ENCODE peak calls at places on chromosomes 11 and 22, in five cellular contexts. One of them, this sample, is unnamed.
A peak's percentile ranks its signal among the peaks of the same experiment; 100 is the strongest.

GRCh38 chr11:116696381-116696941 is 76.3 kb downstream of the BUD13 start:
- DNase-seq in heart left ventricle: no peak
- DNase-seq in HCT116: no peak
- DNase-seq in K562: no peak
- DNase-seq in ovary: no peak
- DNase-seq in this sample: peak; percentile 7

GRCh38 chr22:20638143-20638870 is 130.9 kb downstream of the MED15 start:
- DNase-seq in heart left ventricle: no peak
- DNase-seq in HCT116: no peak
- DNase-seq in K562: no peak
- DNase-seq in ovary: no peak
- DNase-seq in this sample: no peak

GRCh38 chr22:23495614-23496444 is 84.3 kb downstream of the IGLL1 start:
- DNase-seq in heart left ventricle: no peak
- DNase-seq in HCT116: no peak
- DNase-seq in K562: no peak
- DNase-seq in ovary: no peak
- DNase-seq in this sample: no peak

GRCh38 chr11:75539459-75540022 is 13.8 kb upstream of the GDPD5 start:
- DNase-seq in heart left ventricle: no peak
- DNase-seq in HCT116: no peak
- DNase-seq in K562: no peak
- DNase-seq in ovary: no peak
- DNase-seq in this sample: no peak

GRCh38 chr11:130325691-130326090 is 11.0 kb upstream of the ZBTB44 start:
- DNase-seq in heart left ventricle: no peak
- DNase-seq in HCT116: no peak
- DNase-seq in K562: no peak
- DNase-seq in ovary: no peak
- DNase-seq in this sample: no peak

GRCh38 chr22:35894464-35894878 is 134.2 kb downstream of the RBFOX2 start:
- DNase-seq in heart left ventricle: peak; percentile 51
- DNase-seq in HCT116: no peak
- DNase-seq in K562: no peak
- DNase-seq in ovary: peak; percentile 39
- DNase-seq in this sample: peak; percentile 41

GRCh38 chr11:42598341-42598740 is 713.5 kb upstream of the API5 start:
- DNase-seq in heart left ventricle: no peak
- DNase-seq in HCT116: no peak
- DNase-seq in K562: no peak
- DNase-seq in ovary: no peak
- DNase-seq in this sample: no peak

GRCh38 chr11:61037694-61038093 is 64.6 kb upstream of the CD5 start:
- DNase-seq in heart left ventricle: no peak
- DNase-seq in HCT116: no peak
- DNase-seq in K562: no peak
- DNase-seq in ovary: no peak
- DNase-seq in this sample: no peak

GRCh38 chr22:42811510-42811909 is 45.6 kb downstream of the ARFGAP3 start:
- DNase-seq in heart left ventricle: no peak
- DNase-seq in HCT116: no peak
- DNase-seq in K562: no peak
- DNase-seq in ovary: no peak
- DNase-seq in this sample: no peak

GRCh38 chr11:33195391-33196190 is 34.3 kb upstream of the CSTF3 start:
- DNase-seq in heart left ventricle: no peak
- DNase-seq in HCT116: no peak
- DNase-seq in K562: no peak
- DNase-seq in ovary: no peak
- DNase-seq in this sample: no peak

GRCh38 chr11:115963170-115963569 is 459.0 kb upstream of the CADM1 start:
- DNase-seq in heart left ventricle: no peak
- DNase-seq in HCT116: no peak
- DNase-seq in K562: no peak
- DNase-seq in ovary: no peak
- DNase-seq in this sample: no peak

GRCh38 chr11:128716661-128717210 is 22.9 kb downstream of the FLI1 start:
- DNase-seq in heart left ventricle: no peak
- DNase-seq in HCT116: no peak
- DNase-seq in K562: no peak
- DNase-seq in ovary: no peak
- DNase-seq in this sample: no peak

GRCh38 chr22:45328822-45329535 is 19.2 kb downstream of the FAM118A start:
- DNase-seq in heart left ventricle: no peak
- DNase-seq in HCT116: no peak
- DNase-seq in K562: no peak
- DNase-seq in ovary: no peak
- DNase-seq in this sample: no peak

GRCh38 chr11:119185916-119186634 is 800 bp downstream of the NHERF4 start:
- DNase-seq in heart left ventricle: no peak
- DNase-seq in HCT116: no peak
- DNase-seq in K562: peak; percentile 30
- DNase-seq in ovary: no peak
- DNase-seq in this sample: no peak

DNA sequence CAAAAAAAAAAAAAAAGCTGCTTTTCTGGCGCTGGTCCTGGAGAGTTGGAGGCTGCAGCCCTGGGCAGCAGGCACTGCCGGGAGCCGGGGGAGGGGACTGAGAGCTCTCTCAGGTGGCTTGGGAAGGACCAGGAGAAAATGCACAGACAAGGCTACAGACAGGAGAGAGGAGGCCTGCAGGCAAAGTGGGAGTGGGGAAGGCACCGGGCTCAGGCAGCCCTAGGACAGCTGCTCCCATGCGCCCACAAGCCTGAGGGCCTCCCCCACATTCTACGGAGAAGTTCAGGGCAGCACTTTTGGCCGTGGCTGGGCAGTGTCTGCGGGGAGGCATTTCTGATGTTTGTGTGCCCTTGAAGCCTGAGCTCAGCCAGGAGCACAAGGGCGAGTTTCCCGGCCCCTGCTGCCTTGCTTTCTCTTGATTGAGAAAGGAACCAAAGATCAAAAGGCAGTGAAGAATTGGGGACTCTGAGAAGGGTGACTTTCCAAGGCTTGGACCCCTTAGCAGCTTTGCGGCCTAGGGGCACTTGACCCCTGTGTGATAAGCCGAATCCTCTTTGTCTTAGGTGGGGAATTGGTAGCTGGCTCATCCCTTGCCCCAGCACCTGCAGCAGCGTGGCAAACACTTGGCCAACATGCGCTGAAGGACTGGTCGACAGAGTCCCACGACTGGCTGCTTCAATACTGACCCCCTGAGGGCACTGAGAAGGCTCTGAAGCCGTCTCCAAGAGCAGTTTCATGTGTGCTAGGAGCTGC is 35.3 kb downstream of the PPM1F start:
- DNase-seq in heart left ventricle: no peak
- DNase-seq in HCT116: no peak
- DNase-seq in K562: no peak
- DNase-seq in ovary: peak; percentile 47
- DNase-seq in this sample: no peak
- H3K4me1 ChIP-seq in heart left ventricle: peaks cover 5% of the 10 kb centered on the region
- H3K4me1 ChIP-seq in HCT116: no peaks in the 10 kb centered on the region
- H3K4me1 ChIP-seq in K562: no peaks in the 10 kb centered on the region
- H3K4me1 ChIP-seq in ovary: peaks cover 13% of the 10 kb centered on the region
- H3K4me1 ChIP-seq in this sample: no peaks in the 10 kb centered on the region

GRCh38 chr22:41674941-41675340 is 13.7 kb downstream of the SNU13 start:
- DNase-seq in heart left ventricle: no peak
- DNase-seq in HCT116: no peak
- DNase-seq in K562: no peak
- DNase-seq in ovary: no peak
- DNase-seq in this sample: no peak

GRCh38 chr22:41668971-41669911 is 19.4 kb downstream of the SNU13 start:
- DNase-seq in heart left ventricle: no peak
- DNase-seq in HCT116: no peak
- DNase-seq in K562: no peak
- DNase-seq in ovary: no peak
- DNase-seq in this sample: no peak

GRCh38 chr22:41676134-41676533 is 12.5 kb downstream of the SNU13 start:
- DNase-seq in heart left ventricle: no peak
- DNase-seq in HCT116: no peak
- DNase-seq in K562: no peak
- DNase-seq in ovary: no peak
- DNase-seq in this sample: no peak

GRCh38 chr22:41672780-41673509 is 15.7 kb downstream of the SNU13 start:
- DNase-seq in heart left ventricle: no peak
- DNase-seq in HCT116: no peak
- DNase-seq in K562: no peak
- DNase-seq in ovary: no peak
- DNase-seq in this sample: no peak
- H3K27ac ChIP-seq in heart left ventricle: no peak overlapping the region
- H3K27ac ChIP-seq in HCT116: peak overlapping the region; percentile 10
- H3K27ac ChIP-seq in K562: no peak overlapping the region
- H3K27ac ChIP-seq in ovary: no peak overlapping the region
- H3K27ac ChIP-seq in this sample: no peak overlapping the region

DNA sequence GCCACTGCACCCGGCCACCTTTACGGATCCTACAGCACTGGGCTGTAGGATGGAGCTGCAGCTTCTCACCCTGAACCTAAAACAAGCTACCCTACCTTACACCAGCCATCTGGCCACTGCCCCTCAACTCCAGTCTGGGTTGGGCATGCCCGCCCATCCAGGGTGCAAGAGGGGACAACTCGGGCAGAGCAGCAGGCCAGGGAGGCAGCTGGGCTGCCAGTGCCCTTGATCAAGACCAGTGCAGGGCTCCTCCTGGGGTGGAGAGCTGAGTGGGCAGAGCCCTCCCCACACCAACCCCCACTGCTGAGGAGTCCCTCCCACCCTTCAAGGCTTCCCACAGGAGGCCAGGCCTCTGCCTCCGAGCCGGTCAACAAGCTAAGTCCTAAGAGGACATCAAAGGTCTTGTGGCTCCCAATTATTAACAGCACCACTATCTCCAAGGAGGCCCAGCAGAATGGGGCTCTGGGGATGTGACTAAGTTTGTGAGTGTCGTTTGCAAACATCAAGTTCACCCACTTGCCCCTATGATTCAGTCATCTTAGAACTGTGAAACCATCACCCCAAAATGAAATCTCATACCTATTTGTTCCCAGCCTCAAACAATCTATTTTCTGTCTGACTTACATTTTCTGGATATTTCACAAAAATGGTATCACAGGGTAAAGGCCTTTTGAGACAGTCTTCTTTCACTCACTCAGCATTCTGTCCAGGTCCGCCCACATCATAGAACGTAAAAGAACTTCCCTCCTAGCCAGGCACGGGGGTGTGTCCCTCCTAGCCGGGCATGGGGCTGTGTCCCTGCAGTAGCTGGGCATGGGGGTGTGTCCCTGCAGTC is 11.0 kb downstream of the GATD1 start:
- DNase-seq in heart left ventricle: no peak
- DNase-seq in HCT116: no peak
- DNase-seq in K562: no peak
- DNase-seq in ovary: no peak
- DNase-seq in this sample: no peak
- TF ChIP-seq POLR2A in heart left ventricle: no peak
- TF ChIP-seq POLR2A in HCT116: no peak
- TF ChIP-seq POLR2A in K562: no peak
- TF ChIP-seq POLR2A in ovary: no peak
- TF ChIP-seq POLR2A in this sample: no peak

GRCh38 chr11:64620286-64620962 is 29.4 kb downstream of the SLC22A12 start:
- DNase-seq in heart left ventricle: no peak
- DNase-seq in HCT116: no peak
- DNase-seq in K562: no peak
- DNase-seq in ovary: peak; percentile 68
- DNase-seq in this sample: peak; percentile 62

GRCh38 chr11:64621283-64622019 is 30.4 kb downstream of the SLC22A12 start:
- DNase-seq in heart left ventricle: no peak
- DNase-seq in HCT116: no peak
- DNase-seq in K562: no peak
- DNase-seq in ovary: no peak
- DNase-seq in this sample: no peak

GRCh38 chr11:64619811-64620285 is 28.8 kb downstream of the SLC22A12 start:
- DNase-seq in heart left ventricle: no peak
- DNase-seq in HCT116: peak; percentile 42
- DNase-seq in K562: peak; percentile 63
- DNase-seq in ovary: peak; percentile 82
- DNase-seq in this sample: peak; percentile 94

GRCh38 chr11:64624869-64625481 is 34.0 kb downstream of the SLC22A12 start:
- DNase-seq in heart left ventricle: no peak
- DNase-seq in HCT116: no peak
- DNase-seq in K562: no peak
- DNase-seq in ovary: no peak
- DNase-seq in this sample: no peak

GRCh38 chr11:64622681-64623080 is 31.7 kb downstream of the SLC22A12 start:
- DNase-seq in heart left ventricle: no peak
- DNase-seq in HCT116: no peak
- DNase-seq in K562: no peak
- DNase-seq in ovary: no peak
- DNase-seq in this sample: no peak
- H3K4me1 ChIP-seq in heart left ventricle: no peaks in the 10 kb centered on the region
- H3K4me1 ChIP-seq in HCT116: no peaks in the 10 kb centered on the region
- H3K4me1 ChIP-seq in K562: no peaks in the 10 kb centered on the region
- H3K4me1 ChIP-seq in ovary: peaks cover 35% of the 10 kb centered on the region
- H3K4me1 ChIP-seq in this sample: peaks cover 12% of the 10 kb centered on the region

GRCh38 chr11:70566768-70567530 is 168.6 kb downstream of the CTTN start:
- DNase-seq in heart left ventricle: no peak
- DNase-seq in HCT116: no peak
- DNase-seq in K562: no peak
- DNase-seq in ovary: no peak
- DNase-seq in this sample: no peak

GRCh38 chr11:70569173-70569890 is 171.0 kb downstream of the CTTN start:
- DNase-seq in heart left ventricle: no peak
- DNase-seq in HCT116: no peak
- DNase-seq in K562: peak; percentile 28
- DNase-seq in ovary: no peak
- DNase-seq in this sample: no peak

GRCh38 chr11:70569996-70570692 is 171.8 kb downstream of the CTTN start:
- DNase-seq in heart left ventricle: no peak
- DNase-seq in HCT116: no peak
- DNase-seq in K562: no peak
- DNase-seq in ovary: no peak
- DNase-seq in this sample: no peak

GRCh38 chr11:70567680-70568503 is 169.6 kb downstream of the CTTN start:
- DNase-seq in heart left ventricle: peak; percentile 47
- DNase-seq in HCT116: no peak
- DNase-seq in K562: no peak
- DNase-seq in ovary: peak; percentile 47
- DNase-seq in this sample: peak; percentile 20

GRCh38 chr11:70568504-70569172 is 170.3 kb downstream of the CTTN start:
- DNase-seq in heart left ventricle: peak; percentile 49
- DNase-seq in HCT116: no peak
- DNase-seq in K562: peak; percentile 33
- DNase-seq in ovary: peak; percentile 53
- DNase-seq in this sample: no peak
- H3K27ac ChIP-seq in heart left ventricle: peak overlapping the region; percentile 82
- H3K27ac ChIP-seq in HCT116: peak overlapping the region; percentile 55
- H3K27ac ChIP-seq in K562: no peak overlapping the region
- H3K27ac ChIP-seq in ovary: peak overlapping the region; percentile 68
- H3K27ac ChIP-seq in this sample: peak overlapping the region; percentile 61